ENCODE peak calls at places on chromosomes 1 and 21, in five cellular contexts. W, J, H, Q and X are unnamed samples.

GRCh38 chr1:61605607-61606321 is 119.2 kb downstream of the TM2D1 start:
- DNase-seq in H (no peak), W (no peak), J (no peak), Q (no peak), X (no peak)

GRCh38 chr1:118945460-118945859 is 42.7 kb downstream of the TBX15 start:
- DNase-seq in H (no peak), Q (peak; percentile 40), W (no peak), J (no peak), X (no peak)

GRCh38 chr1:174788981-174789380 is 210.8 kb upstream of the CACYBP start:
- DNase-seq in J (no peak), Q (no peak), H (peak; percentile 69), W (no peak), X (no peak)

GRCh38 chr1:69090752-69091151 is 477.0 kb upstream of the LRRC7 start:
- DNase-seq in J (no peak), Q (no peak), W (no peak), H (no peak), X (no peak)

GRCh38 chr1:99599678-99600175 is 46.2 kb upstream of the PALMD start:
- DNase-seq in J (no peak), Q (no peak), H (no peak), W (no peak), X (no peak)

GRCh38 chr21:35611752-35612151 is 448.6 kb downstream of the SETD4 start:
- DNase-seq in H (no peak), J (no peak), W (no peak), Q (no peak), X (no peak)

GRCh38 chr21:15848632-15849031 is 118.8 kb downstream of the USP25 start:
- DNase-seq in H (no peak), Q (no peak), J (no peak), W (no peak), X (no peak)

GRCh38 chr1:174815036-174815435 is 184.7 kb upstream of the CACYBP start:
- DNase-seq in H (no peak), W (no peak), Q (no peak), J (no peak), X (no peak)

GRCh38 chr1:24165500-24165899 is 21.6 kb downstream of the IFNLR1 start:
- DNase-seq in Q (no peak), J (no peak), W (no peak), H (no peak), X (no peak)

GRCh38 chr1:76957961-76958360 is 90.7 kb downstream of the ST6GALNAC5 start:
- DNase-seq in J (no peak), H (no peak), W (no peak), Q (no peak), X (no peak)

GRCh38 chr1:166302919-166303758 is 136.3 kb upstream of the FAM78B start:
- DNase-seq in W (no peak), J (no peak), H (no peak), Q (peak; percentile 35), X (no peak)

GRCh38 chr1:37497832-37498231 is 16.7 kb downstream of the MEAF6 start:
- DNase-seq in W (no peak), J (no peak), Q (no peak), H (no peak), X (no peak)

GRCh38 chr1:223242382-223242955 is 99.4 kb upstream of the TLR5 start:
- DNase-seq in J (no peak), W (no peak), H (no peak), Q (no peak), X (no peak)